ENCODE peak calls at places on chromosome 6, in eight cellular contexts. L is left ventricle myocardium superior; J is AG04450; R is stimulated activated naive B cell treated with anti-CD40 and anti-IgM and Interleukin-4, amounts not matched to agents 10 μg/mL and 1 μg/mL and 100 μg/mL, for 72 hours; X is HT-29; T is cardiac muscle cell; A is NCI-H510A; S is mucosa of descending colon. V is an unnamed sample.

GRCh38 chr6:166052837-166053236 is 114.8 kb downstream of the TBXT start:
- DNase-seq in L (no peak), J (no peak), R (no peak), X (no peak), T (no peak), A (no peak), S (no peak), V (no peak)

GRCh38 chr6:134607411-134607810 is 289.5 kb upstream of the SGK1 start:
- DNase-seq in L (no peak), J (no peak), R (no peak), X (no peak), T (peak), A (no peak), S (no peak), V (no peak)

GRCh38 chr6:74074609-74075008 is 378.6 kb downstream of the CD109 start:
- DNase-seq in L (no peak), J (no peak), R (no peak), X (no peak), T (no peak), A (no peak), S (no peak), V (no peak)

GRCh38 chr6:4162345-4162744 is 27.0 kb upstream of the ECI2 start:
- DNase-seq in L (no peak), J (no peak), R (no peak), X (no peak), T (no peak), A (no peak), S (no peak), V (peak)

GRCh38 chr6:157650261-157650640 is 172.8 kb upstream of the SNX9 start:
- DNase-seq in L (peak), J (no peak), R (no peak), X (no peak), T (peak), A (no peak), S (no peak), V (no peak)

GRCh38 chr6:156190270-156190669 is 586.9 kb upstream of the ARID1B start:
- DNase-seq in L (no peak), J (no peak), R (no peak), X (no peak), T (no peak), A (peak), S (no peak), V (no peak)

GRCh38 chr6:108117427-108118358 is 43.2 kb upstream of the OSTM1 start:
- DNase-seq in L (peak), J (no peak), R (peak), X (peak), T (peak), A (no peak), S (peak), V (peak)

GRCh38 chr6:626236-626635 is 30.7 kb downstream of the HUS1B start:
- DNase-seq in L (no peak), J (peak), R (no peak), X (no peak), T (no peak), A (no peak), S (no peak), V (no peak)

GRCh38 chr6:115832186-115832585 is 228.5 kb downstream of the FRK start:
- DNase-seq in L (no peak), J (no peak), R (no peak), X (no peak), T (no peak), A (no peak), S (no peak), V (no peak)

GRCh38 chr6:121691126-121691540 is 255.7 kb downstream of the GJA1 start:
- DNase-seq in L (no peak), J (no peak), R (no peak), X (no peak), T (peak), A (no peak), S (no peak), V (no peak)

GRCh38 chr6:125910518-125910917 is 46.1 kb upstream of the HINT3 start:
- DNase-seq in L (no peak), J (no peak), R (no peak), X (no peak), T (peak), A (no peak), S (no peak), V (no peak)

GRCh38 chr6:108502826-108503225 is 57.9 kb upstream of the FOXO3 start:
- DNase-seq in L (no peak), J (no peak), R (no peak), X (no peak), T (no peak), A (no peak), S (no peak), V (no peak)

GRCh38 chr6:138107752-138108592 is 753 bp upstream of the PERP start:
- DNase-seq in L (no peak), J (no peak), R (no peak), X (peak), T (no peak), A (peak), S (peak), V (peak)

GRCh38 chr6:35500782-35501181 is 3.9 kb upstream of the TEAD3 start:
- DNase-seq in L (no peak), J (no peak), R (no peak), X (no peak), T (no peak), A (peak), S (no peak), V (no peak)

GRCh38 chr6:168303982-168304751 is 15.4 kb downstream of the DACT2 start:
- DNase-seq in L (no peak), J (no peak), R (no peak), X (no peak), T (no peak), A (no peak), S (no peak), V (no peak)

GRCh38 chr6:168208854-168209253 is 110.7 kb downstream of the DACT2 start:
- DNase-seq in L (no peak), J (no peak), R (no peak), X (no peak), T (no peak), A (no peak), S (no peak), V (peak)

GRCh38 chr6:81750660-81751387 is 1.7 kb downstream of the TENT5A start:
- DNase-seq in L (no peak), J (no peak), R (no peak), X (no peak), T (no peak), A (no peak), S (no peak), V (no peak)

GRCh38 chr6:113496157-113496556 is 361.0 kb upstream of the MARCKS start:
- DNase-seq in L (no peak), J (no peak), R (no peak), X (no peak), T (peak), A (no peak), S (no peak), V (no peak)

GRCh38 chr6:136146130-136146529 is 104.0 kb downstream of the MTFR2 start:
- DNase-seq in L (no peak), J (no peak), R (no peak), X (no peak), T (peak), A (no peak), S (no peak), V (no peak)

GRCh38 chr6:163191704-163192537 is 222.6 kb upstream of the QKI start:
- DNase-seq in L (no peak), J (no peak), R (no peak), X (no peak), T (peak), A (no peak), S (no peak), V (no peak)

GRCh38 chr6:158628542-158628941 is 16.0 kb downstream of the DYNLT1 start:
- DNase-seq in L (no peak), J (no peak), R (no peak), X (no peak), T (no peak), A (no peak), S (no peak), V (peak)

GRCh38 chr6:97460394-97460793 is 177.4 kb upstream of the MMS22L start:
- DNase-seq in L (no peak), J (no peak), R (no peak), X (no peak), T (no peak), A (no peak), S (no peak), V (no peak)

GRCh38 chr6:157218371-157219198 is 104.7 kb downstream of the TMEM242 start:
- DNase-seq in L (no peak), J (no peak), R (no peak), X (no peak), T (no peak), A (no peak), S (peak), V (peak)

GRCh38 chr6:12343440-12344162 is 53.4 kb downstream of the EDN1 start:
- DNase-seq in L (no peak), J (no peak), R (no peak), X (peak), T (peak), A (no peak), S (no peak), V (no peak)

GRCh38 chr6:130978660-130979396 is 84.2 kb downstream of the EPB41L2 start:
- DNase-seq in L (no peak), J (no peak), R (no peak), X (no peak), T (no peak), A (no peak), S (no peak), V (no peak)

GRCh38 chr6:44001318-44001868 is 125.9 kb downstream of the MRPL14 start:
- DNase-seq in L (no peak), J (no peak), R (no peak), X (peak), T (peak), A (peak), S (no peak), V (peak)

GRCh38 chr6:45930419-45931059 is 85.1 kb downstream of the CLIC5 start:
- DNase-seq in L (peak), J (peak), R (peak), X (peak), T (peak), A (peak), S (peak), V (peak)

GRCh38 chr6:168280899-168281245 is 38.7 kb downstream of the DACT2 start:
- DNase-seq in L (no peak), J (no peak), R (no peak), X (no peak), T (no peak), A (no peak), S (no peak), V (no peak)

GRCh38 chr6:1439349-1439748 is 50.0 kb downstream of the FOXF2 start:
- DNase-seq in L (no peak), J (no peak), R (no peak), X (no peak), T (peak), A (no peak), S (no peak), V (no peak)

GRCh38 chr6:38058022-38058421 is 238.5 kb downstream of the ZFAND3 start:
- DNase-seq in L (no peak), J (peak), R (peak), X (no peak), T (no peak), A (no peak), S (no peak), V (no peak)

GRCh38 chr6:110595112-110595511 is 118.7 kb upstream of the SLC22A16 start:
- DNase-seq in L (no peak), J (no peak), R (no peak), X (no peak), T (peak), A (no peak), S (no peak), V (no peak)

GRCh38 chr6:26087284-26088115 is at the start of gene HFE:
- DNase-seq in L (peak), J (no peak), R (peak), X (peak), T (peak), A (no peak), S (peak), V (peak)

GRCh38 chr6:34391023-34391485 is 1.4 kb downstream of the NUDT3 start:
- DNase-seq in L (no peak), J (no peak), R (no peak), X (peak), T (peak), A (no peak), S (no peak), V (peak)

GRCh38 chr6:15073344-15073789 is 172.5 kb upstream of the JARID2 start:
- DNase-seq in L (no peak), J (no peak), R (peak), X (no peak), T (no peak), A (no peak), S (no peak), V (no peak)

GRCh38 chr6:149918151-149918905 is 4.6 kb downstream of the RAET1G start:
- DNase-seq in L (no peak), J (no peak), R (no peak), X (no peak), T (no peak), A (no peak), S (no peak), V (no peak)